ENCODE peak calls at places on chromosomes 5 and 9, in five cellular contexts. Q is stimulated activated CD8-positive, alpha-beta memory T cell treated with anti-CD3 and anti-CD28 coated beads, Interleukin-4, amount 100 ng/mL, for 1 hour; W is stimulated activated CD4-positive, alpha-beta T cell treated with anti-CD3 and anti-CD28 coated beads, Interleukin-4, amount 100 ng/mL, for 1 hour; E is GM13976; D is sciatic nerve. Y is an unnamed sample.
A peak's percentile ranks its signal among the peaks of the same experiment; 100 is the strongest.

GRCh38 chr9:95081998-95082397 is 235.5 kb downstream of the FANCC start:
- DNase-seq in D (peak; percentile 58), W (no peak), E (no peak), Q (no peak), Y (no peak)

GRCh38 chr5:112142769-112143270 is 276.3 kb downstream of the EPB41L4A start:
- DNase-seq in Q (no peak), W (no peak), E (no peak), D (no peak), Y (no peak)

GRCh38 chr9:130565792-130566191 is 13.6 kb upstream of the FUBP3 start:
- DNase-seq in W (no peak), D (no peak), E (no peak), Q (no peak), Y (no peak)

GRCh38 chr5:91362935-91363334 is 20.2 kb downstream of the ARRDC3 start:
- DNase-seq in D (no peak), E (no peak), Q (no peak), W (no peak), Y (no peak)

GRCh38 chr9:113875917-113876805 is at the start of gene ZNF618:
- DNase-seq in D (peak; percentile 59), E (peak; percentile 70), Q (no peak), W (peak; percentile 19), Y (no peak)

GRCh38 chr9:100222674-100223073 is 123.6 kb downstream of the INVS start:
- DNase-seq in D (no peak), W (no peak), Q (no peak), E (peak; percentile 26), Y (no peak)

GRCh38 chr5:108747111-108748009 is at the start of gene FER:
- DNase-seq in Q (no peak), D (no peak), W (peak; percentile 7), E (peak; percentile 60), Y (no peak)

GRCh38 chr9:38362912-38363588 is 29.5 kb upstream of the ALDH1B1 start:
- DNase-seq in E (peak; percentile 55), W (no peak), D (no peak), Q (no peak), Y (no peak)

GRCh38 chr9:17019398-17019797 is 115.4 kb upstream of the CNTLN start:
- DNase-seq in D (no peak), E (no peak), Q (no peak), W (no peak), Y (no peak)

GRCh38 chr5:100595152-100595811 is 60.1 kb downstream of the FAM174A start:
- DNase-seq in D (no peak), W (no peak), Q (no peak), E (no peak), Y (no peak)

GRCh38 chr9:109214414-109214813 is 47.4 kb upstream of the FRRS1L start:
- DNase-seq in E (no peak), W (no peak), D (no peak), Q (no peak), Y (no peak)

GRCh38 chr9:6034954-6035353 is 19.5 kb upstream of the RANBP6 start:
- DNase-seq in E (no peak), Q (no peak), W (no peak), D (no peak), Y (no peak)

GRCh38 chr9:127822108-127822507 is 19.4 kb downstream of the FPGS start:
- DNase-seq in W (no peak), D (no peak), Q (no peak), E (no peak), Y (no peak)

GRCh38 chr9:93577940-93578682 is 1.7 kb downstream of the PHF2 start:
- DNase-seq in D (no peak), W (no peak), Q (no peak), E (no peak), Y (no peak)

GRCh38 chr9:77534376-77535057 is 113.6 kb downstream of the GNA14 start:
- DNase-seq in W (no peak), Q (no peak), D (no peak), E (no peak), Y (no peak)

GRCh38 chr5:151085517-151086031 is 4.7 kb upstream of the TNIP1 start:
- DNase-seq in D (no peak), E (no peak), W (peak; percentile 55), Q (no peak), Y (no peak)

Y was measured in RWPE2.